ENCODE peak calls at places on chromosomes 16 and 17, in nine cellular contexts. One of them, this sample, is unnamed.

GRCh38 chr17:17723354-17724261 is 42.4 kb downstream of the RAI1 start:
- DNase-seq in body of pancreas: no peak
- DNase-seq in dorsolateral prefrontal cortex: no peak
- DNase-seq in sigmoid colon: no peak
- DNase-seq in A549: no peak
- DNase-seq in NCI-H1436: peak
- DNase-seq in stimulated activated CD4-positive, alpha-beta T cell treated with anti-CD3 and anti-CD28 coated beads, TNF-alpha, amount 100 ng/mL, for 48 hours: no peak
- DNase-seq in choroid plexus epithelial cell: peak
- DNase-seq in NAMALWA: no peak
- DNase-seq in this sample: no peak

GRCh38 chr17:48241770-48242497 is 134.4 kb downstream of the SNX11 start:
- DNase-seq in dorsolateral prefrontal cortex: no peak
- DNase-seq in choroid plexus epithelial cell: no peak
- DNase-seq in NAMALWA: no peak
- DNase-seq in stimulated activated CD4-positive, alpha-beta T cell treated with anti-CD3 and anti-CD28 coated beads, TNF-alpha, amount 100 ng/mL, for 48 hours: no peak
- DNase-seq in A549: no peak
- DNase-seq in NCI-H1436: no peak
- DNase-seq in body of pancreas: no peak
- DNase-seq in sigmoid colon: no peak
- DNase-seq in this sample: no peak

GRCh38 chr17:39757931-39758873 is 20.5 kb downstream of the GRB7 start:
- DNase-seq in sigmoid colon: peak
- DNase-seq in body of pancreas: no peak
- DNase-seq in NCI-H1436: no peak
- DNase-seq in choroid plexus epithelial cell: no peak
- DNase-seq in NAMALWA: peak
- DNase-seq in A549: no peak
- DNase-seq in stimulated activated CD4-positive, alpha-beta T cell treated with anti-CD3 and anti-CD28 coated beads, TNF-alpha, amount 100 ng/mL, for 48 hours: no peak
- DNase-seq in dorsolateral prefrontal cortex: no peak
- DNase-seq in this sample: no peak

GRCh38 chr17:35094902-35095301 is 24.8 kb downstream of the RAD51D start:
- DNase-seq in body of pancreas: no peak
- DNase-seq in NCI-H1436: no peak
- DNase-seq in NAMALWA: no peak
- DNase-seq in choroid plexus epithelial cell: peak
- DNase-seq in A549: peak
- DNase-seq in stimulated activated CD4-positive, alpha-beta T cell treated with anti-CD3 and anti-CD28 coated beads, TNF-alpha, amount 100 ng/mL, for 48 hours: no peak
- DNase-seq in dorsolateral prefrontal cortex: no peak
- DNase-seq in sigmoid colon: no peak
- DNase-seq in this sample: no peak

GRCh38 chr16:17283022-17283421 is 187.7 kb downstream of the XYLT1 start:
- DNase-seq in dorsolateral prefrontal cortex: no peak
- DNase-seq in choroid plexus epithelial cell: no peak
- DNase-seq in A549: no peak
- DNase-seq in sigmoid colon: no peak
- DNase-seq in body of pancreas: no peak
- DNase-seq in NCI-H1436: no peak
- DNase-seq in stimulated activated CD4-positive, alpha-beta T cell treated with anti-CD3 and anti-CD28 coated beads, TNF-alpha, amount 100 ng/mL, for 48 hours: no peak
- DNase-seq in NAMALWA: no peak
- DNase-seq in this sample: no peak

GRCh38 chr17:6491071-6491700 is 46.9 kb downstream of the PIMREG start:
- DNase-seq in dorsolateral prefrontal cortex: no peak
- DNase-seq in NCI-H1436: no peak
- DNase-seq in A549: no peak
- DNase-seq in sigmoid colon: peak
- DNase-seq in stimulated activated CD4-positive, alpha-beta T cell treated with anti-CD3 and anti-CD28 coated beads, TNF-alpha, amount 100 ng/mL, for 48 hours: no peak
- DNase-seq in NAMALWA: no peak
- DNase-seq in choroid plexus epithelial cell: no peak
- DNase-seq in body of pancreas: no peak
- DNase-seq in this sample: no peak

GRCh38 chr16:89505204-89506112 is 2.7 kb upstream of the SPG7 start:
- DNase-seq in stimulated activated CD4-positive, alpha-beta T cell treated with anti-CD3 and anti-CD28 coated beads, TNF-alpha, amount 100 ng/mL, for 48 hours: peak
- DNase-seq in body of pancreas: peak
- DNase-seq in choroid plexus epithelial cell: peak
- DNase-seq in sigmoid colon: peak
- DNase-seq in dorsolateral prefrontal cortex: peak
- DNase-seq in NCI-H1436: peak
- DNase-seq in NAMALWA: peak
- DNase-seq in A549: peak
- DNase-seq in this sample: peak

GRCh38 chr17:16880843-16881230 is 91.1 kb downstream of the TNFRSF13B start:
- DNase-seq in NAMALWA: no peak
- DNase-seq in choroid plexus epithelial cell: no peak
- DNase-seq in sigmoid colon: no peak
- DNase-seq in dorsolateral prefrontal cortex: no peak
- DNase-seq in NCI-H1436: no peak
- DNase-seq in stimulated activated CD4-positive, alpha-beta T cell treated with anti-CD3 and anti-CD28 coated beads, TNF-alpha, amount 100 ng/mL, for 48 hours: no peak
- DNase-seq in body of pancreas: no peak
- DNase-seq in A549: no peak
- DNase-seq in this sample: no peak

GRCh38 chr16:84198401-84198800 is 7.4 kb downstream of the ADAD2 start:
- DNase-seq in dorsolateral prefrontal cortex: no peak
- DNase-seq in NCI-H1436: no peak
- DNase-seq in sigmoid colon: no peak
- DNase-seq in NAMALWA: no peak
- DNase-seq in body of pancreas: no peak
- DNase-seq in choroid plexus epithelial cell: peak
- DNase-seq in stimulated activated CD4-positive, alpha-beta T cell treated with anti-CD3 and anti-CD28 coated beads, TNF-alpha, amount 100 ng/mL, for 48 hours: no peak
- DNase-seq in A549: no peak
- DNase-seq in this sample: no peak

GRCh38 chr17:58232707-58233156 is 5.7 kb upstream of the LPO start:
- DNase-seq in NAMALWA: no peak
- DNase-seq in body of pancreas: no peak
- DNase-seq in choroid plexus epithelial cell: peak
- DNase-seq in NCI-H1436: no peak
- DNase-seq in A549: peak
- DNase-seq in sigmoid colon: no peak
- DNase-seq in stimulated activated CD4-positive, alpha-beta T cell treated with anti-CD3 and anti-CD28 coated beads, TNF-alpha, amount 100 ng/mL, for 48 hours: no peak
- DNase-seq in dorsolateral prefrontal cortex: no peak
- DNase-seq in this sample: no peak

GRCh38 chr16:50547340-50547865 is 793 bp upstream of the NKD1 start:
- DNase-seq in A549: peak
- DNase-seq in choroid plexus epithelial cell: peak
- DNase-seq in NAMALWA: peak
- DNase-seq in sigmoid colon: peak
- DNase-seq in dorsolateral prefrontal cortex: peak
- DNase-seq in stimulated activated CD4-positive, alpha-beta T cell treated with anti-CD3 and anti-CD28 coated beads, TNF-alpha, amount 100 ng/mL, for 48 hours: peak
- DNase-seq in body of pancreas: peak
- DNase-seq in NCI-H1436: peak
- DNase-seq in this sample: no peak

GRCh38 chr16:2777231-2777902 is at the start of gene ELOB:
- DNase-seq in body of pancreas: peak
- DNase-seq in NCI-H1436: peak
- DNase-seq in dorsolateral prefrontal cortex: peak
- DNase-seq in NAMALWA: peak
- DNase-seq in choroid plexus epithelial cell: peak
- DNase-seq in A549: peak
- DNase-seq in stimulated activated CD4-positive, alpha-beta T cell treated with anti-CD3 and anti-CD28 coated beads, TNF-alpha, amount 100 ng/mL, for 48 hours: peak
- DNase-seq in sigmoid colon: peak
- DNase-seq in this sample: peak

GRCh38 chr17:1629647-1630310 is 1.1 kb upstream of the SLC43A2 start:
- DNase-seq in NCI-H1436: peak
- DNase-seq in A549: peak
- DNase-seq in sigmoid colon: peak
- DNase-seq in stimulated activated CD4-positive, alpha-beta T cell treated with anti-CD3 and anti-CD28 coated beads, TNF-alpha, amount 100 ng/mL, for 48 hours: peak
- DNase-seq in choroid plexus epithelial cell: peak
- DNase-seq in NAMALWA: peak
- DNase-seq in body of pancreas: peak
- DNase-seq in dorsolateral prefrontal cortex: no peak
- DNase-seq in this sample: no peak

GRCh38 chr16:87792205-87792565 is 26.4 kb upstream of the KLHDC4 start:
- DNase-seq in sigmoid colon: no peak
- DNase-seq in NAMALWA: no peak
- DNase-seq in body of pancreas: no peak
- DNase-seq in choroid plexus epithelial cell: no peak
- DNase-seq in stimulated activated CD4-positive, alpha-beta T cell treated with anti-CD3 and anti-CD28 coated beads, TNF-alpha, amount 100 ng/mL, for 48 hours: no peak
- DNase-seq in dorsolateral prefrontal cortex: no peak
- DNase-seq in NCI-H1436: no peak
- DNase-seq in A549: no peak
- DNase-seq in this sample: no peak

GRCh38 chr17:4134756-4135155 is 8.1 kb downstream of the ZZEF1 start:
- DNase-seq in body of pancreas: no peak
- DNase-seq in A549: no peak
- DNase-seq in sigmoid colon: no peak
- DNase-seq in NCI-H1436: no peak
- DNase-seq in choroid plexus epithelial cell: no peak
- DNase-seq in stimulated activated CD4-positive, alpha-beta T cell treated with anti-CD3 and anti-CD28 coated beads, TNF-alpha, amount 100 ng/mL, for 48 hours: no peak
- DNase-seq in NAMALWA: no peak
- DNase-seq in dorsolateral prefrontal cortex: no peak
- DNase-seq in this sample: no peak

GRCh38 chr17:3963214-3964201 is 729 bp downstream of the ATP2A3 start:
- DNase-seq in dorsolateral prefrontal cortex: no peak
- DNase-seq in A549: no peak
- DNase-seq in body of pancreas: peak
- DNase-seq in stimulated activated CD4-positive, alpha-beta T cell treated with anti-CD3 and anti-CD28 coated beads, TNF-alpha, amount 100 ng/mL, for 48 hours: peak
- DNase-seq in NCI-H1436: no peak
- DNase-seq in sigmoid colon: no peak
- DNase-seq in NAMALWA: peak
- DNase-seq in choroid plexus epithelial cell: no peak
- DNase-seq in this sample: peak

GRCh38 chr16:24098896-24099295 is 157.2 kb upstream of the CACNG3 start:
- DNase-seq in sigmoid colon: no peak
- DNase-seq in stimulated activated CD4-positive, alpha-beta T cell treated with anti-CD3 and anti-CD28 coated beads, TNF-alpha, amount 100 ng/mL, for 48 hours: no peak
- DNase-seq in dorsolateral prefrontal cortex: no peak
- DNase-seq in A549: no peak
- DNase-seq in choroid plexus epithelial cell: no peak
- DNase-seq in NAMALWA: no peak
- DNase-seq in body of pancreas: no peak
- DNase-seq in NCI-H1436: no peak
- DNase-seq in this sample: no peak

GRCh38 chr17:13557077-13557476 is 44.7 kb downstream of the HS3ST3A1 start:
- DNase-seq in sigmoid colon: no peak
- DNase-seq in NCI-H1436: no peak
- DNase-seq in choroid plexus epithelial cell: peak
- DNase-seq in NAMALWA: no peak
- DNase-seq in stimulated activated CD4-positive, alpha-beta T cell treated with anti-CD3 and anti-CD28 coated beads, TNF-alpha, amount 100 ng/mL, for 48 hours: no peak
- DNase-seq in A549: no peak
- DNase-seq in body of pancreas: no peak
- DNase-seq in dorsolateral prefrontal cortex: no peak
- DNase-seq in this sample: no peak

GRCh38 chr17:62627219-62627903 is at the start of gene MRC2:
- DNase-seq in stimulated activated CD4-positive, alpha-beta T cell treated with anti-CD3 and anti-CD28 coated beads, TNF-alpha, amount 100 ng/mL, for 48 hours: peak
- DNase-seq in NAMALWA: no peak
- DNase-seq in sigmoid colon: peak
- DNase-seq in NCI-H1436: no peak
- DNase-seq in dorsolateral prefrontal cortex: no peak
- DNase-seq in A549: peak
- DNase-seq in choroid plexus epithelial cell: peak
- DNase-seq in body of pancreas: no peak
- DNase-seq in this sample: peak

GRCh38 chr16:51971184-51971583 is 575.8 kb downstream of the TOX3 start:
- DNase-seq in dorsolateral prefrontal cortex: no peak
- DNase-seq in body of pancreas: no peak
- DNase-seq in NAMALWA: peak
- DNase-seq in stimulated activated CD4-positive, alpha-beta T cell treated with anti-CD3 and anti-CD28 coated beads, TNF-alpha, amount 100 ng/mL, for 48 hours: no peak
- DNase-seq in A549: peak
- DNase-seq in choroid plexus epithelial cell: peak
- DNase-seq in NCI-H1436: peak
- DNase-seq in sigmoid colon: no peak
- DNase-seq in this sample: no peak

GRCh38 chr17:15884731-15885130 is 60.2 kb upstream of the ADORA2B start:
- DNase-seq in sigmoid colon: no peak
- DNase-seq in A549: no peak
- DNase-seq in body of pancreas: no peak
- DNase-seq in NAMALWA: no peak
- DNase-seq in choroid plexus epithelial cell: peak
- DNase-seq in dorsolateral prefrontal cortex: no peak
- DNase-seq in NCI-H1436: no peak
- DNase-seq in stimulated activated CD4-positive, alpha-beta T cell treated with anti-CD3 and anti-CD28 coated beads, TNF-alpha, amount 100 ng/mL, for 48 hours: no peak
- DNase-seq in this sample: no peak

GRCh38 chr17:68568581-68568980 is 32.6 kb downstream of the FAM20A start:
- DNase-seq in dorsolateral prefrontal cortex: no peak
- DNase-seq in stimulated activated CD4-positive, alpha-beta T cell treated with anti-CD3 and anti-CD28 coated beads, TNF-alpha, amount 100 ng/mL, for 48 hours: no peak
- DNase-seq in NAMALWA: no peak
- DNase-seq in A549: no peak
- DNase-seq in NCI-H1436: no peak
- DNase-seq in choroid plexus epithelial cell: no peak
- DNase-seq in sigmoid colon: no peak
- DNase-seq in body of pancreas: no peak
- DNase-seq in this sample: no peak

GRCh38 chr16:82681592-82681991 is 54.8 kb downstream of the CDH13 start:
- DNase-seq in NCI-H1436: no peak
- DNase-seq in choroid plexus epithelial cell: no peak
- DNase-seq in NAMALWA: no peak
- DNase-seq in A549: no peak
- DNase-seq in sigmoid colon: no peak
- DNase-seq in stimulated activated CD4-positive, alpha-beta T cell treated with anti-CD3 and anti-CD28 coated beads, TNF-alpha, amount 100 ng/mL, for 48 hours: no peak
- DNase-seq in dorsolateral prefrontal cortex: no peak
- DNase-seq in body of pancreas: no peak
- DNase-seq in this sample: no peak

GRCh38 chr16:65038125-65038524 is 83.7 kb downstream of the CDH11 start:
- DNase-seq in dorsolateral prefrontal cortex: no peak
- DNase-seq in body of pancreas: no peak
- DNase-seq in NAMALWA: no peak
- DNase-seq in choroid plexus epithelial cell: no peak
- DNase-seq in sigmoid colon: no peak
- DNase-seq in A549: no peak
- DNase-seq in stimulated activated CD4-positive, alpha-beta T cell treated with anti-CD3 and anti-CD28 coated beads, TNF-alpha, amount 100 ng/mL, for 48 hours: no peak
- DNase-seq in NCI-H1436: no peak
- DNase-seq in this sample: no peak

GRCh38 chr17:77892469-77893143 is 65.9 kb upstream of the TNRC6C start:
- DNase-seq in sigmoid colon: peak
- DNase-seq in A549: no peak
- DNase-seq in NCI-H1436: no peak
- DNase-seq in choroid plexus epithelial cell: no peak
- DNase-seq in NAMALWA: peak
- DNase-seq in body of pancreas: no peak
- DNase-seq in dorsolateral prefrontal cortex: no peak
- DNase-seq in stimulated activated CD4-positive, alpha-beta T cell treated with anti-CD3 and anti-CD28 coated beads, TNF-alpha, amount 100 ng/mL, for 48 hours: no peak
- DNase-seq in this sample: peak

GRCh38 chr16:24070851-24071250 is 185.3 kb upstream of the CACNG3 start:
- DNase-seq in NCI-H1436: peak
- DNase-seq in dorsolateral prefrontal cortex: no peak
- DNase-seq in body of pancreas: peak
- DNase-seq in NAMALWA: peak
- DNase-seq in choroid plexus epithelial cell: peak
- DNase-seq in A549: peak
- DNase-seq in sigmoid colon: no peak
- DNase-seq in stimulated activated CD4-positive, alpha-beta T cell treated with anti-CD3 and anti-CD28 coated beads, TNF-alpha, amount 100 ng/mL, for 48 hours: no peak
- DNase-seq in this sample: no peak

GRCh38 chr16:58265480-58266052 is 29.3 kb downstream of the PRSS54 start:
- DNase-seq in dorsolateral prefrontal cortex: no peak
- DNase-seq in stimulated activated CD4-positive, alpha-beta T cell treated with anti-CD3 and anti-CD28 coated beads, TNF-alpha, amount 100 ng/mL, for 48 hours: no peak
- DNase-seq in NAMALWA: no peak
- DNase-seq in body of pancreas: no peak
- DNase-seq in choroid plexus epithelial cell: no peak
- DNase-seq in A549: no peak
- DNase-seq in NCI-H1436: no peak
- DNase-seq in sigmoid colon: no peak
- DNase-seq in this sample: no peak

GRCh38 chr17:82752371-82753200 is 721 bp downstream of the TBCD start:
- DNase-seq in choroid plexus epithelial cell: peak
- DNase-seq in body of pancreas: no peak
- DNase-seq in sigmoid colon: peak
- DNase-seq in NCI-H1436: peak
- DNase-seq in dorsolateral prefrontal cortex: no peak
- DNase-seq in NAMALWA: peak
- DNase-seq in A549: no peak
- DNase-seq in stimulated activated CD4-positive, alpha-beta T cell treated with anti-CD3 and anti-CD28 coated beads, TNF-alpha, amount 100 ng/mL, for 48 hours: no peak
- DNase-seq in this sample: no peak

GRCh38 chr17:2837147-2837561 is 40.9 kb downstream of the RAP1GAP2 start:
- DNase-seq in A549: no peak
- DNase-seq in dorsolateral prefrontal cortex: no peak
- DNase-seq in choroid plexus epithelial cell: no peak
- DNase-seq in NCI-H1436: no peak
- DNase-seq in sigmoid colon: no peak
- DNase-seq in NAMALWA: peak
- DNase-seq in stimulated activated CD4-positive, alpha-beta T cell treated with anti-CD3 and anti-CD28 coated beads, TNF-alpha, amount 100 ng/mL, for 48 hours: no peak
- DNase-seq in body of pancreas: no peak
- DNase-seq in this sample: no peak

GRCh38 chr16:69179255-69180010 is 7.5 kb upstream of the SNTB2 start:
- DNase-seq in A549: peak
- DNase-seq in NAMALWA: no peak
- DNase-seq in dorsolateral prefrontal cortex: no peak
- DNase-seq in choroid plexus epithelial cell: peak
- DNase-seq in stimulated activated CD4-positive, alpha-beta T cell treated with anti-CD3 and anti-CD28 coated beads, TNF-alpha, amount 100 ng/mL, for 48 hours: no peak
- DNase-seq in sigmoid colon: peak
- DNase-seq in body of pancreas: peak
- DNase-seq in NCI-H1436: no peak
- DNase-seq in this sample: no peak

GRCh38 chr17:11404431-11404830 is 163.4 kb downstream of the SHISA6 start:
- DNase-seq in NAMALWA: no peak
- DNase-seq in body of pancreas: no peak
- DNase-seq in sigmoid colon: no peak
- DNase-seq in dorsolateral prefrontal cortex: no peak
- DNase-seq in A549: no peak
- DNase-seq in choroid plexus epithelial cell: no peak
- DNase-seq in stimulated activated CD4-positive, alpha-beta T cell treated with anti-CD3 and anti-CD28 coated beads, TNF-alpha, amount 100 ng/mL, for 48 hours: no peak
- DNase-seq in NCI-H1436: no peak
- DNase-seq in this sample: no peak